ENCODE peak calls at places on chromosomes 12 and 14, in ten cellular contexts. W, T, G, J, Z, D, P, R, M and C are unnamed samples.
A peak's percentile ranks its signal among the peaks of the same experiment; 100 is the strongest.

GRCh38 chr14:24982472-24983155 is 67.3 kb downstream of the STXBP6 start:
- DNase-seq in W (no peak), T (no peak), G (no peak), J (no peak), Z (peak; percentile 87), D (no peak), P (no peak), R (no peak), M (no peak), C (no peak)

GRCh38 chr14:60647837-60648168 is 1.5 kb downstream of the SIX1 start:
- DNase-seq in W (no peak), T (no peak), G (no peak), J (no peak), Z (no peak), D (no peak), P (no peak), R (no peak), M (no peak), C (no peak)

GRCh38 chr12:54463034-54463433 is 10.4 kb downstream of the GTSF1 start:
- DNase-seq in W (no peak), T (no peak), G (peak; percentile 20), J (no peak), Z (peak; percentile 16), D (no peak), P (no peak), R (peak; percentile 21), M (no peak), C (no peak)

GRCh38 chr12:116266220-116266619 is 11.3 kb downstream of the MED13L start:
- DNase-seq in W (no peak), T (no peak), G (no peak), J (no peak), Z (peak; percentile 50), D (no peak), P (no peak), R (no peak), M (no peak), C (no peak)

GRCh38 chr12:128259556-128260070 is 7.4 kb upstream of the TMEM132C start:
- DNase-seq in W (no peak), T (no peak), G (no peak), J (peak; percentile 29), Z (no peak), D (no peak), P (no peak), R (peak; percentile 55), M (no peak), C (no peak)

GRCh38 chr14:61558271-61558670 is 137.0 kb upstream of the HIF1A start:
- DNase-seq in W (no peak), T (no peak), G (peak; percentile 99), J (no peak), Z (no peak), D (no peak), P (no peak), R (no peak), M (no peak), C (no peak)

GRCh38 chr14:21070083-21070609 is at the start of gene ARHGEF40:
- DNase-seq in W (peak; percentile 63), T (no peak), G (no peak), J (peak; percentile 34), Z (peak; percentile 27), D (peak; percentile 38), P (no peak), R (peak; percentile 76), M (no peak), C (no peak)

GRCh38 chr14:99389171-99389826 is 91.4 kb downstream of the SETD3 start:
- DNase-seq in W (peak; percentile 66), T (peak; percentile 29), G (no peak), J (peak; percentile 38), Z (no peak), D (peak; percentile 32), P (no peak), R (peak; percentile 8), M (no peak), C (no peak)

GRCh38 chr14:50822501-50823042 is 8.4 kb downstream of the NIN start:
- DNase-seq in W (no peak), T (peak; percentile 36), G (no peak), J (no peak), Z (no peak), D (no peak), P (no peak), R (no peak), M (no peak), C (no peak)

GRCh38 chr14:73783107-73783727 is 68.4 kb upstream of the PTGR2 start:
- DNase-seq in W (peak; percentile 48), T (no peak), G (no peak), J (no peak), Z (no peak), D (no peak), P (no peak), R (no peak), M (no peak), C (no peak)

GRCh38 chr14:89629383-89629782 is 212.3 kb upstream of the FOXN3 start:
- DNase-seq in W (no peak), T (no peak), G (no peak), J (no peak), Z (no peak), D (no peak), P (no peak), R (no peak), M (no peak), C (no peak)

GRCh38 chr12:53696285-53696654 is 20.4 kb upstream of the ATP5MC2 start:
- DNase-seq in W (peak; percentile 97), T (no peak), G (peak; percentile 55), J (peak; percentile 93), Z (peak; percentile 74), D (no peak), P (peak; percentile 50), R (peak; percentile 69), M (peak; percentile 98), C (peak; percentile 30)

GRCh38 chr12:19896534-19896933 is 457.2 kb downstream of the AEBP2 start:
- DNase-seq in W (no peak), T (no peak), G (no peak), J (no peak), Z (no peak), D (no peak), P (no peak), R (no peak), M (no peak), C (no peak)

GRCh38 chr14:52446355-52446754 is 106.0 kb downstream of the TXNDC16 start:
- DNase-seq in W (no peak), T (no peak), G (no peak), J (no peak), Z (no peak), D (no peak), P (no peak), R (no peak), M (no peak), C (no peak)

GRCh38 chr14:77053046-77053841 is 24.7 kb upstream of the IRF2BPL start:
- DNase-seq in W (peak; percentile 56), T (peak; percentile 85), G (no peak), J (no peak), Z (peak; percentile 58), D (peak; percentile 82), P (no peak), R (peak; percentile 22), M (no peak), C (no peak)

GRCh38 chr12:115387392-115387791 is 703.4 kb upstream of the TBX3 start:
- DNase-seq in W (no peak), T (no peak), G (no peak), J (no peak), Z (no peak), D (no peak), P (no peak), R (no peak), M (no peak), C (no peak)

GRCh38 chr14:79077096-79077495 is 906.9 kb downstream of the NRXN3 start:
- DNase-seq in W (no peak), T (no peak), G (no peak), J (no peak), Z (no peak), D (no peak), P (no peak), R (no peak), M (no peak), C (no peak)

GRCh38 chr14:101543814-101544213 is 17.5 kb upstream of the DIO3 start:
- DNase-seq in W (no peak), T (no peak), G (no peak), J (no peak), Z (no peak), D (no peak), P (no peak), R (no peak), M (no peak), C (no peak)

GRCh38 chr12:67621112-67621511 is 27.4 kb upstream of the DYRK2 start:
- DNase-seq in W (no peak), T (no peak), G (no peak), J (no peak), Z (no peak), D (no peak), P (no peak), R (no peak), M (no peak), C (no peak)

GRCh38 chr14:95095991-95096390 is 61.3 kb downstream of the DICER1 start:
- DNase-seq in W (no peak), T (no peak), G (no peak), J (no peak), Z (no peak), D (no peak), P (no peak), R (no peak), M (no peak), C (no peak)

GRCh38 chr14:35365130-35366047 is 39.2 kb downstream of the NFKBIA start:
- DNase-seq in W (no peak), T (peak; percentile 59), G (no peak), J (peak; percentile 69), Z (peak; percentile 89), D (peak; percentile 45), P (no peak), R (peak; percentile 81), M (no peak), C (peak; percentile 62)

GRCh38 chr12:1927751-1928351 is 9.4 kb upstream of the CACNA2D4 start:
- DNase-seq in W (no peak), T (no peak), G (no peak), J (no peak), Z (no peak), D (no peak), P (no peak), R (no peak), M (no peak), C (no peak)